ENCODE peak calls at places on chromosome 20, in four cellular contexts. Q is HepG2, H is H1, J is GM12878. E is an unnamed sample.

GRCh38 chr20:36487069-36487468 is 54.2 kb upstream of the MYL9 start:
- DNase-seq in H (no peak), J (no peak), Q (no peak), E (no peak)

GRCh38 chr20:11769825-11770224 is 147.9 kb upstream of the BTBD3 start:
- DNase-seq in Q (no peak), H (no peak), J (no peak), E (no peak)

GRCh38 chr20:5621305-5621704 is 128.9 kb upstream of the SHLD1 start:
- DNase-seq in J (no peak), Q (no peak), H (no peak), E (no peak)

GRCh38 chr20:9609892-9610502 is 95.6 kb downstream of the LAMP5 start:
- DNase-seq in J (peak; percentile 61), Q (peak; percentile 65), H (peak; percentile 31), E (peak; percentile 71)

GRCh38 chr20:3227511-3227910 is 11.5 kb downstream of the SLC4A11 start:
- DNase-seq in J (no peak), H (no peak), Q (no peak), E (no peak)

GRCh38 chr20:52747736-52748135 is 224.4 kb upstream of the TSHZ2 start:
- DNase-seq in Q (peak; percentile 37), J (no peak), H (no peak), E (peak; percentile 23)

GRCh38 chr20:21118138-21118537 is 7.7 kb upstream of the KIZ start:
- DNase-seq in H (no peak), Q (no peak), J (no peak), E (no peak)

GRCh38 chr20:47360489-47361267 is 4.2 kb upstream of the ZMYND8 start:
- DNase-seq in J (no peak), H (no peak), Q (peak; percentile 90), E (peak; percentile 72)

GRCh38 chr20:62554214-62554897 is 78.6 kb upstream of the GATA5 start:
- DNase-seq in Q (no peak), J (no peak), H (no peak), E (no peak)

GRCh38 chr20:25006431-25007167 is 14.0 kb upstream of the APMAP start:
- DNase-seq in J (no peak), H (no peak), Q (no peak), E (no peak)

GRCh38 chr20:59992531-59992930 is 34.3 kb downstream of the CDH26 start:
- DNase-seq in Q (no peak), H (no peak), J (no peak), E (no peak)

GRCh38 chr20:24684954-24685691 is 215.7 kb downstream of the SYNDIG1 start:
- DNase-seq in H (peak; percentile 10), J (no peak), Q (no peak), E (no peak)

GRCh38 chr20:34871966-34872603 is 571 bp downstream of the GGT7 start:
- DNase-seq in H (no peak), Q (no peak), J (no peak), E (no peak)

GRCh38 chr20:18360601-18361000 is 72.3 kb downstream of the ZNF133 start:
- DNase-seq in H (no peak), J (no peak), Q (no peak), E (no peak)

GRCh38 chr20:49230575-49231211 is 11.5 kb downstream of the DDX27 start:
- DNase-seq in Q (no peak), H (no peak), J (no peak), E (peak; percentile 55)

GRCh38 chr20:60066438-60066823 is 108.2 kb downstream of the CDH26 start:
- DNase-seq in J (no peak), H (no peak), Q (no peak), E (no peak)

GRCh38 chr20:21182832-21183563 is 57.1 kb downstream of the KIZ start:
- DNase-seq in Q (no peak), H (no peak), J (no peak), E (no peak)

GRCh38 chr20:24451428-24451827 is 18.0 kb upstream of the SYNDIG1 start:
- DNase-seq in Q (no peak), J (no peak), H (no peak), E (no peak)

GRCh38 chr20:49276201-49276894 is 1.5 kb downstream of the ZNFX1 start:
- DNase-seq in Q (no peak), J (no peak), H (no peak), E (no peak)

GRCh38 chr20:31606928-31607639 is 2.0 kb downstream of the ID1 start:
- DNase-seq in H (no peak), Q (peak; percentile 99), J (no peak), E (peak; percentile 52)

GRCh38 chr20:9439806-9440205 is 74.6 kb upstream of the LAMP5 start:
- DNase-seq in J (no peak), H (no peak), Q (no peak), E (no peak)

GRCh38 chr20:10579942-10580341 is 93.9 kb downstream of the JAG1 start:
- DNase-seq in Q (no peak), H (no peak), J (no peak), E (no peak)

GRCh38 chr20:49942942-49943341 is 6.7 kb downstream of the RNF114 start:
- DNase-seq in Q (no peak), H (no peak), J (no peak), E (no peak)

GRCh38 chr20:11387189-11387754 is 530.4 kb upstream of the BTBD3 start:
- DNase-seq in J (no peak), Q (no peak), H (no peak), E (no peak)

GRCh38 chr20:63309261-63310071 is 16.5 kb downstream of the COL20A1 start:
- DNase-seq in J (no peak), Q (peak; percentile 41), H (no peak), E (peak; percentile 20)

GRCh38 chr20:63360850-63361497 is at the start of gene CHRNA4:
- DNase-seq in J (no peak), Q (no peak), H (no peak), E (no peak)

GRCh38 chr20:6651016-6651415 is 116.5 kb upstream of the BMP2 start:
- DNase-seq in Q (no peak), J (no peak), H (no peak), E (no peak)

GRCh38 chr20:19682249-19682648 is 75.8 kb upstream of the RIN2 start:
- DNase-seq in J (no peak), H (no peak), Q (no peak), E (no peak)

GRCh38 chr20:33784225-33784624 is 26.9 kb upstream of the CHMP4B start:
- DNase-seq in J (no peak), H (no peak), Q (no peak), E (no peak)

GRCh38 chr20:32152421-32153155 is 43.1 kb downstream of the TM9SF4 start:
- DNase-seq in J (no peak), Q (peak; percentile 88), H (no peak), E (no peak)

GRCh38 chr20:10674684-10675455 is 1.1 kb upstream of the JAG1 start:
- DNase-seq in H (no peak), Q (peak; percentile 84), J (no peak), E (no peak)

GRCh38 chr20:53183181-53183580 is 211.0 kb downstream of the TSHZ2 start:
- DNase-seq in Q (no peak), H (no peak), J (no peak), E (no peak)

GRCh38 chr20:16030253-16030652 is 543.0 kb downstream of the KIF16B start:
- DNase-seq in J (no peak), Q (no peak), H (no peak), E (no peak)

GRCh38 chr20:16025084-16025483 is 548.2 kb downstream of the KIF16B start:
- DNase-seq in Q (no peak), J (no peak), H (no peak), E (no peak)

GRCh38 chr20:16027710-16028109 is 545.5 kb downstream of the KIF16B start:
- DNase-seq in J (no peak), H (no peak), Q (no peak), E (peak; percentile 40)

DNA sequence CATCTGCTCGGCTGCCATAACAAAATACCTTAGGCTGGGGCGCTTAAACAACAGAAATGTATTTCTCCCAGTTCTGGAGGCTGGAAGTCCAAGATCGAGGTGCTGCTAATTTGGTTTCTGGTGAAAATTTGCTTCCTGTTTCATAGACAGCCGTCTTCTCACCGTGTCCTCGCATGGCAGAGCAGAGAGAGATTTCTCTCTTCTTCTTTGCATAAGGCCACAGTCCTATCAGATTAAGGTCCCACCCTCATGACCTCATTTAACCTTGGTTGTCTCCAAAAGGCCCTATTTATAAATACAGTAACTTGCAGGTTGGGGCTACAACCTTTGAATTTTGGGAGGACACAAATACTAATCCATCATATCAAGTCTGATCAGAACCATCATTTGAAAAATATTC is 544.3 kb downstream of the KIF16B start:
- DNase-seq in Q (no peak), H (no peak), J (peak; percentile 11), E (no peak)
- H3K4me1 ChIP-seq in Q (no peaks in the 10 kb centered on the region), H (peaks cover 3% of the 10 kb centered on the region), J (peaks cover 4% of the 10 kb centered on the region), E (no peaks in the 10 kb centered on the region)

GRCh38 chr20:58233881-58234528 is 5.6 kb upstream of the ANKRD60 start:
- DNase-seq in J (no peak), Q (peak; percentile 34), H (no peak), E (peak; percentile 40)
- TF ChIP-seq SUZ12 in J (no peak), Q (no peak), H (no peak), E (no peak)

GRCh38 chr20:51094221-51094620 is 71.3 kb upstream of the KCNG1 start:
- DNase-seq in Q (no peak), H (no peak), J (no peak), E (no peak)
- TF ChIP-seq YY1 in Q (no peak), H (no peak), J (no peak), E (no peak)

GRCh38 chr20:23097636-23098580 is 11.8 kb upstream of the CD93 start:
- DNase-seq in J (no peak), Q (no peak), H (no peak), E (no peak)
- H3K4me1 ChIP-seq in J (no peaks in the 10 kb centered on the region), Q (no peaks in the 10 kb centered on the region), H (no peaks in the 10 kb centered on the region), E (no peaks in the 10 kb centered on the region)

DNA sequence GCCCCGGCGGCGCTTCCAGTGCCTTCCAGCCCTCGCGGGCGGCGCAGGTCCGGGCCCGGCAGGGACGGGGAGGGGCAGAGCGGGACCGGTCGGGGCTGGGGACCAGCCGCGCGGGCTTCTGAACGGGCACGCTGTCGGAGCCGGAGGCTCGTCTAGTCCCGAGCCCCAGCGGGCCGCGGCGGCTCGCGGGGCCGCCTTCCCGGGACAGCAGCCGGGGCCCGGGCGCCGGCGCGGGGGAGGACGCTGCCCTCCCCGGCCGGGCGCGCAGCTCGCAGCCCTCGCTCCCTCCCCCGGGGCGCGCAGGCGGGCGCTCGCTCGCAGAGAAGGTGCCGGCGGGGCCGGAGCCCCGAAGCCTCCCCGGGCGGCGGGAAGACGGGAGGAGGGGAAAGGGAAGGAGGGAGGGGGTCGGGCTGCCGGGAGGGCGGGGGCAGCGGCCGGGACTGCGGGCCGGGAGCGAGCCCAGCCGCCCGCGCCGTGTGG is 696 bp upstream of the SIRPA start:
- DNase-seq in J (no peak), H (no peak), Q (no peak), E (no peak)
- TF ChIP-seq SUZ12 in J (no peak), H (no peak), Q (no peak), E (no peak)

DNA sequence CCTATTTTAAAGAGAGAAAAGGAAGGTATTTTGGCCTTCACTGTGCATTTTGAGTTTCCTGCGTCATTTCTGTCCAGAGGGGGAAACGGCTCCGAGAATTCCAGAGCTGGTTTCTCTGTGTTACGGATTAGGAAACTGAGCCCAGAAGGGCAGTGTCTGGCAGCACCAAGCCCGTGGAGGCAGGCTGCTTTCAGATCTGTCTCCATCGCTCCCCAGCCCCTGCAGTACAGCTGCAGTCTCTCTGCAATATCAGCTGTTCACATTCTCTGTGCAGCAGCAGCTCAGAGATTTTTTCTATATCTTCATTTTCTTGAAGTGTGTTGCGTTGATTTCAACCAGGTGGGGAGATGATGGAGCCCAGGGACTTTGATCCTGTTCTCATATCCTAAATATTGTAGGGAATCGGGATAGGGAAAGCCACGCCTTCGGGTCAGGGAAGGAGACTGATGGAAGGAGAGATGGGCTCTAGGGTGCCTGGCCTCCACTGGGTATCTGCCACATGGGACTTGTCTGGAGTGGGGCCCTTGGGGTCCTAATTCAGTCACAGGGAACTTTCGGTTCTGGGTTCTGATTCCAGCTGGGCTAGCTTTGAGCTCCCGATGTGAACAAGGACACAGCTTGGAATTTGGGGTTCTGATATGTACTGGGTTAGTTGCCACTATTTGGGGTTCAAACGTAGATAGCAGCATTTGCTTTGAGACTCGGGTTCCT is 2.8 kb downstream of the ANKRD60 start:
- DNase-seq in J (no peak), H (no peak), Q (no peak), E (no peak)
- TF ChIP-seq YY1 in J (no peak), H (no peak), Q (no peak), E (no peak)

E was measured in NT2/D1.